ENCODE peak calls at places on chromosomes 6 and 20, in five cellular contexts. N is CD4-positive, alpha-beta memory T cell; V is AG04450; T is DND-41; U is A673. S is an unnamed sample.

GRCh38 chr20:60053125-60053812 is 95.0 kb downstream of the CDH26 start:
- DNase-seq in T (no peak), V (no peak), N (no peak), U (no peak), S (no peak)

GRCh38 chr6:165701005-165701404 is 38.0 kb upstream of the PDE10A start:
- DNase-seq in T (no peak), U (no peak), V (peak), N (no peak), S (no peak)

GRCh38 chr20:46883847-46884246 is 10.8 kb upstream of the EYA2 start:
- DNase-seq in U (no peak), T (no peak), V (no peak), N (no peak), S (no peak)

GRCh38 chr20:43744966-43745733 is 18.3 kb upstream of the GTSF1L start:
- DNase-seq in V (no peak), U (peak), T (no peak), N (no peak), S (no peak)

GRCh38 chr6:109381747-109382575 is at the start of gene CD164:
- DNase-seq in T (peak), N (peak), V (peak), U (peak), S (peak)

GRCh38 chr6:161228096-161228495 is 45.8 kb downstream of the AGPAT4 start:
- DNase-seq in U (no peak), T (no peak), N (no peak), V (no peak), S (no peak)

GRCh38 chr6:149975400-149975799 is 11.7 kb downstream of the ULBP1 start:
- DNase-seq in V (no peak), U (no peak), N (no peak), T (no peak), S (no peak)

GRCh38 chr6:1586861-1587450 is 22.8 kb upstream of the FOXC1 start:
- DNase-seq in U (no peak), T (no peak), N (no peak), V (no peak), S (no peak)

GRCh38 chr6:39753745-39754084 is 28.5 kb upstream of the KIF6 start:
- DNase-seq in V (no peak), U (no peak), N (no peak), T (no peak), S (no peak)

GRCh38 chr6:155352812-155353211 is 38.5 kb upstream of the TFB1M start:
- DNase-seq in V (peak), U (no peak), T (no peak), N (no peak), S (no peak)

GRCh38 chr6:97177905-97178304 is 105.1 kb downstream of the MMS22L start:
- DNase-seq in U (no peak), T (no peak), N (no peak), V (no peak), S (no peak)

GRCh38 chr6:148760568-148761531 is 14.0 kb downstream of the UST start:
- DNase-seq in N (peak), U (peak), V (peak), T (peak), S (peak)

GRCh38 chr6:112216699-112217551 is 37.4 kb downstream of the LAMA4 start:
- DNase-seq in U (peak), V (peak), N (no peak), T (no peak), S (no peak)

GRCh38 chr6:30837870-30838269 is 46.4 kb upstream of the DDR1 start:
- DNase-seq in N (no peak), U (peak), T (no peak), V (no peak), S (no peak)

GRCh38 chr6:108847738-108848115 is 495 bp upstream of the ARMC2 start:
- DNase-seq in V (no peak), N (no peak), T (no peak), U (no peak), S (no peak)

DNA sequence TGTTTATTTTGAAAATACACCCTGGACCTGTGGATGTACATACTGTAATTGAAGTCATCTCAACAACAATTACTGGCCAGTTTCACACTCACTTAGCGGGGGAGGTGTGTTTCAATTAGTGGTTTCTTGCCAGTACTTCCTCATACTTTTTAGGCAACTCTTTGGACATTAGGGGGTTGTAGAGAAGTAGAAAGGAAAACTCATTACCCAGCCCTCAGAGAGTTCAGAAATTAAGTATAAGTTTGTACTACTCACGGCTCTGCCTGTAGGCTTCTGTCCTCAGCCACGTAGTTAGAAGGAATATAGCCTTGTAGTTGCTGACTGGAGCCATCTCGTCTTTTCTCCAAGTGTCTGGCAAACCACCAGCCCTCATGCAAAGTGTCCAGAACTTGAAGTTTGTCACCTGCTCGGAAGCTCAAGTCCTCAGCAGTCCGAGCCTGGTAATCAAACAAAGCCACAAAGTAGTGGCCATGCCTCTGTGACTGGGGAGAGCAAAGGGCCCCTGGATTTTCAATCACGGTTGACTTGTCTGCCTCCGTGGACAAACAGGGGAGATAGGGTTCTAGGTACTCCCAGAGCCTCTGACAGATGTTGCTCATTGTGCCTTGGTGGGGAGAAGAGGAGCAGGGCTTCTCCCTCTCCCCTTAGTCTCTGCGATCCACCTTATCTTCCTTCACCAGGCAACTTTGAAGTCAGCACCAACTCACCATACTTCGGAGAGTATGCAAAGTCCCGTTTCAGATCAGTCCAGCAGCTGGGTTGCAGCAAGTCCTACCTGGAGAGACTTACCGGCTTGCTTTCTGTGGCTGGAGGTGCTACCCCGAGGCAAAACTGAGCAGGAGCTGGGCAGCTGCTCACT is 749 bp downstream of the FRK start:
- DNase-seq in V (no peak), N (no peak), U (peak), T (no peak), S (no peak)
- H3K27ac ChIP-seq in V (no peak), N (no peak), U (peak), T (no peak), S (no peak)

GRCh38 chr6:105594821-105595220 is 191.9 kb upstream of the PREP start:
- DNase-seq in N (no peak), V (no peak), T (no peak), U (no peak), S (no peak)

GRCh38 chr6:105598264-105598663 is 195.4 kb upstream of the PREP start:
- DNase-seq in N (no peak), U (no peak), V (no peak), T (no peak), S (no peak)

GRCh38 chr6:105594272-105594671 is 191.4 kb upstream of the PREP start:
- DNase-seq in N (no peak), V (no peak), T (no peak), U (no peak), S (no peak)

GRCh38 chr6:105595829-105596228 is 192.9 kb upstream of the PREP start:
- DNase-seq in N (no peak), T (no peak), U (no peak), V (no peak), S (no peak)

DNA sequence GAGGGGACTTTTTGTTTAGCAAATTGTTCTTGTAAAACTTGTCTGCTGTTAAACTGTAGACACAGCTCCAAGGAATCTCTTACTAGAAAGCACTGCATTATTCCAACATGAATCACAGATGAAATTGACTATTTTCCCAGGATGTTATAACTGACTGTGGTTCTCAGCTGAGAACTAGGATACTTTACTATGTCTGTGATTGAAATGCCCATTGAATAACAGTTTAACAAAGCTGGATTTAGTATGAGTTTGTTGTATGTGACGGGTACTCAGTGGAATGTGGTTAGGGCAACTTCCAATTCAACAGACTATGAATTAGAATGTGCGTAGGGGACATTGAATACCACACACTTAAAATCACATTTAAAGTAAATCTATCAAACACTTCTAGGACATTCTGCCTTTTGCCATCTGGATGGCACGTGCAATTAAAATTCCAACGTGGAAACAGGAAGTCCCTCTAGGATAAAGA is 193.4 kb upstream of the PREP start:
- DNase-seq in U (peak), V (peak), T (no peak), N (no peak), S (no peak)
- H3K27ac ChIP-seq in U (no peak), V (peak), T (no peak), N (no peak), S (no peak)

GRCh38 chr6:37265031-37265430 is 7.1 kb upstream of the TMEM217 start:
- DNase-seq in N (no peak), U (no peak), T (no peak), V (no peak), S (no peak)
- H3K27ac ChIP-seq in N (no peak), U (peak), T (peak), V (no peak), S (no peak)

GRCh38 chr6:147222160-147222838 is 18.1 kb downstream of the STXBP5 start:
- DNase-seq in N (peak), U (peak), V (no peak), T (no peak), S (no peak)
- H3K27ac ChIP-seq in N (no peak), U (no peak), V (no peak), T (no peak), S (peak)

DNA sequence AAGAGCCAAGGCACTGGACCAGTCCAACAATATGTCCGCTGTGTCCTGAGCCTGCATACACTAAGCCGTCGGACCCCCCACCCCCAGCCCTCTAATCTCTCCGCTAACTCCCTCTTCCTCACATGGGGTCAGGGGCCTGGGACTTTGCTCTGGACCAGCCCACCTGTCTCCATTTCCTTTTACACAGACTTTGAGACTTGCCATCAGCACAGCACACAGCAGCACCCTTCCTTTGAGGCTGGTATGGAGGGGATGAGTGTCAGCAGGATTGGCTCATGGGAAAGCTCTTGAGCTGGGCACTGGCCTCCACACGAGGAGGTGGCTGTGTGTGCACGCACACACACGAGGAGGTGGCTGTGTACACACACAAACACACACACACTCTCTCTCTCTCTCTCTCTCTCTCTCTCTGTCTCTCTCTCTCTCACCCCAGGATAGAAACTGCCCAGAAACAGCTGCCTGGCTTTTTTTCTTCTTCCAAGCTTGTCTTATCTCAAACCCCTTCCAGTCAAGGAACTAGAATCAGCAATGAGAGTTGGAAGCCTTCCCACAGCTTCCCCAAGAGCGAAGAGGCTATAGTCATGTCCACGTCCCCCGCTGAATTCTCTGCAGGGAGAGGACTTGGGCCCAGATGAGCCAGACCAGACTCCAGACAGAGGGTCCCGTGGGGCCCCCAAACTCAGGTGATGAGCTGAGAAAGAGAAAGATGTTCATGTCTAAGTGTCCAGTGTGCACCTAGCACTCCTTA is 18.6 kb downstream of the SLC9A8 start:
- DNase-seq in U (no peak), V (no peak), N (no peak), T (no peak), S (no peak)
- H3K27ac ChIP-seq in U (no peak), V (no peak), N (no peak), T (no peak), S (no peak)

DNA sequence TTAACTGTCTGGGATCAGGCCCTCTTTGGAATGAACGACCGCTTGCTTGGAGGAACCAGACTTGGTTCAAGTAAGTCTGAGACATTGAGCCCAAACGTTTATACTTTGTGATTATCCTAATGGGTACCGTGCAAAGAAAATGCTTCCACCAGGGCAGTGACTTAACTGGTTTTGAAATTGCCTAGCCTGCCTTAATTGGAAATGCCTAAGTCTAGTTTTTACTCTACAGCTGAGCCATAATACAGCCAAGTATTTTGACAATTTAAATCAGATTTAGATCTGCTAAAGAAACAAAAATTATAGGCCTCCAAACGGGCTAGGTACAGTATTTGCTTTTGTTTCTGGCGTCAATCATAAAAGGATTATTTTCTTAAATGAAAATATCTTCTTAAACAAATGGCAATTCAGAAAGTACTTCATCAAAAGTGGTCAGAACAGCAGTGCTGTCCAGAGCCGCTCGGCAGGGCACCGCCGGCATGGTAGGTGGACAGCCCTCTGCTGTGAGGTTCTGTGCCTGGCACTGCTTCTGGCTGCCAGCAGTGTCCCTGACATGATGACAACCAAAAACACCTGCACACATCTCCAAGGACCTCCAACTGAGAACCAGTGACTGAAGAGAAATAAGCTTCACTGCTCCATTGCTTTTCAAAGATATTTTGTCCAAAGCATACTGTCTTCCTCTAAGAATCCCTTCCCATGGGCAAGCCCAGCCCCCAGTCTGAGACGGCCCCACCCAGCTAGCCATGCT is 55.6 kb downstream of the EZR start:
- DNase-seq in N (no peak), T (no peak), U (no peak), V (no peak), S (no peak)
- H3K27ac ChIP-seq in N (no peak), T (no peak), U (no peak), V (no peak), S (no peak)

S was measured in caudate nucleus.